ENCODE peak calls at places on chromosomes 1 and 21, in six cellular contexts. F, T, Z, Q, G and H are unnamed samples.

GRCh38 chr1:22527122-22527521 is 36.2 kb upstream of the EPHA8 start:
- DNase-seq in F (no peak), T (no peak), Z (no peak), Q (no peak), G (no peak), H (no peak)

GRCh38 chr1:22112505-22112904 is 30.4 kb downstream of the WNT4 start:
- DNase-seq in F (no peak), T (no peak), Z (no peak), Q (no peak), G (no peak), H (no peak)

GRCh38 chr1:82792151-82792550 is 991.4 kb downstream of the ADGRL2 start:
- DNase-seq in F (peak), T (no peak), Z (no peak), Q (no peak), G (no peak), H (no peak)

GRCh38 chr21:41885341-41886024 is 6.3 kb upstream of the PRDM15 start:
- DNase-seq in F (no peak), T (no peak), Z (no peak), Q (no peak), G (no peak), H (no peak)

GRCh38 chr1:22643928-22644327 is 495 bp downstream of the C1QC start:
- DNase-seq in F (no peak), T (no peak), Z (no peak), Q (no peak), G (no peak), H (no peak)

GRCh38 chr1:22586356-22587130 is 23.3 kb downstream of the EPHA8 start:
- DNase-seq in F (no peak), T (no peak), Z (no peak), Q (no peak), G (no peak), H (no peak)

GRCh38 chr1:20008391-20008841 is 29.0 kb upstream of the PLA2G2A start:
- DNase-seq in F (no peak), T (no peak), Z (no peak), Q (no peak), G (peak), H (peak)

GRCh38 chr21:42423197-42423675 is 19.5 kb downstream of the UBASH3A start:
- DNase-seq in F (no peak), T (peak), Z (no peak), Q (no peak), G (no peak), H (no peak)

GRCh38 chr1:202005958-202006357 is 4.4 kb upstream of the ELF3 start:
- DNase-seq in F (peak), T (no peak), Z (peak), Q (no peak), G (no peak), H (no peak)
- H3K4me3 ChIP-seq in F (no peak), T (no peak), Z (no peak), Q (no peak), G (no peak), H (no peak)

GRCh38 chr1:42551150-42551549 is 88.1 kb downstream of the CCDC30 start:
- DNase-seq in F (no peak), T (no peak), Z (no peak), Q (no peak), G (no peak), H (no peak)

GRCh38 chr1:42557230-42557851 is 94.3 kb downstream of the CCDC30 start:
- DNase-seq in F (no peak), T (no peak), Z (no peak), Q (no peak), G (no peak), H (no peak)

GRCh38 chr1:42552636-42553035 is 89.5 kb downstream of the CCDC30 start:
- DNase-seq in F (no peak), T (no peak), Z (peak), Q (no peak), G (no peak), H (no peak)
- H3K4me3 ChIP-seq in F (no peak), T (no peak), Z (no peak), Q (no peak), G (no peak), H (no peak)

DNA sequence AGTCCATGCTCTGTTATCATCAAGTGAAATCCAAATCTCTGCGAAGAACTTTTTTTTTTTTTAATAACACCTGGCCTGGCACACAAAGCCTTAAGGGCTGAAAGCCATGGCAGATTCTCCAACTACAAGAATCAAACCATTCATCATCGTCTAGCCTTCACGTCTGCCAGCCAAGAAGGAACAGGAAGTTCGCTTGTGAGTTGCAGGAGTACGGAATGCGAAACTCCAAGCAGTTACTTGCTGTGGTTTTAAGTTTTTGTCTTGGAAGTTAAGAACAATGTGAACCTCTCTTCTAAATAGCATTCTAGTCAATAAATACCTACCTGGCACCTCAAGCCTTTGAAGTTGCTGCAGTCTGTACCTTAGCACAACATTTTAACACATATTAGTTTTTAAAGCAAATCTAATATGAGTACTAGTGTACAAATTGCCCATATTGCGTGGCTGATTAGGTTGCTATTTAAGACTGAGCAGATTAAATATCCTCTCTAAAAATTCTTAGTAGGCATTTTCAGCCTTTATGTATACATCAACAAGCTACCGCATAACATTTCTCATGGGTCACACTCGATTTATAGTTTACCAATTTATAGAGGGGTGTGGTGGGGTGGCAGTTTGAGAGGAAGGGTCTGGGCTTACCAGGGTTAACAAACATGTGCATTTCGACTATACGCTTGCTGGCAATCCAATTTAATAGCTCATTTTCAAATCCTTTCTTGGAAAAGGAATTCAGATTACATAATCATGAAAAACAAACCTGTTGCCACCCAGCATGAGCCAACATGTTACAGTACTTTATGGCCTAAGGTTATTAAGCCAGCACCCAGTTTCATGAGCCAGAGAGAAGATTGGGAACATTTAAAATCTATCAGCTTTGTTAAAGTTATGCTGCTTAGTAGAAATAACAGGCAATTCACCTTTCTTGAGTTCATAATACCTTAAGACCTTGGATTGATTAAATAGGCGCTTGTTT is 22.3 kb upstream of the PTPN14 start:
- DNase-seq in F (no peak), T (no peak), Z (no peak), Q (no peak), G (no peak), H (no peak)
- H3K4me3 ChIP-seq in F (no peak), T (no peak), Z (no peak), Q (no peak), G (no peak), H (no peak)

GRCh38 chr1:33429846-33430750 is 797 bp downstream of the PHC2 start:
- DNase-seq in F (peak), T (no peak), Z (peak), Q (peak), G (peak), H (no peak)

GRCh38 chr1:33426906-33427305 is 4.0 kb downstream of the PHC2 start:
- DNase-seq in F (no peak), T (no peak), Z (no peak), Q (no peak), G (no peak), H (no peak)

GRCh38 chr1:33429332-33429731 is 1.6 kb downstream of the PHC2 start:
- DNase-seq in F (no peak), T (no peak), Z (peak), Q (peak), G (no peak), H (no peak)

GRCh38 chr1:33430751-33431593 is at the start of gene PHC2:
- DNase-seq in F (peak), T (peak), Z (peak), Q (peak), G (peak), H (peak)

GRCh38 chr1:33428661-33429060 is 2.2 kb downstream of the PHC2 start:
- DNase-seq in F (no peak), T (no peak), Z (no peak), Q (no peak), G (no peak), H (no peak)
- H3K4me3 ChIP-seq in F (no peak), T (no peak), Z (peak), Q (no peak), G (no peak), H (peak)

GRCh38 chr21:45114072-45114471 is 39.7 kb downstream of the ADARB1 start:
- DNase-seq in F (no peak), T (no peak), Z (no peak), Q (no peak), G (no peak), H (no peak)

GRCh38 chr21:45114475-45114874 is 40.1 kb downstream of the ADARB1 start:
- DNase-seq in F (no peak), T (no peak), Z (no peak), Q (no peak), G (no peak), H (no peak)

GRCh38 chr21:45112371-45112770 is 38.0 kb downstream of the ADARB1 start:
- DNase-seq in F (no peak), T (no peak), Z (no peak), Q (no peak), G (no peak), H (no peak)

GRCh38 chr21:45115141-45115540 is 40.8 kb downstream of the ADARB1 start:
- DNase-seq in F (no peak), T (no peak), Z (no peak), Q (no peak), G (no peak), H (no peak)

GRCh38 chr21:45113543-45113942 is 39.2 kb downstream of the ADARB1 start:
- DNase-seq in F (no peak), T (no peak), Z (no peak), Q (no peak), G (no peak), H (no peak)
- H3K4me3 ChIP-seq in F (no peak), T (no peak), Z (no peak), Q (no peak), G (no peak), H (no peak)